ENCODE peak calls at places on chromosomes 5 and 9, in seven cellular contexts. C is NT2/D1; J is adrenal gland; I is aorta; N is naive thymus-derived CD4-positive, alpha-beta T cell; K is uterus; Z is stomach. Q is an unnamed sample. For H3K27me3 and H3K4me1, the result is how much of the 10 kb centered on the place peaks cover.

GRCh38 chr5:68046445-68046844 is 169.1 kb upstream of the PIK3R1 start:
- DNase-seq in C (no peak), I (no peak), K (no peak), N (no peak), Z (no peak), J (peak), Q (no peak)

GRCh38 chr9:83281306-83282255 is 218.6 kb upstream of the RASEF start:
- DNase-seq in I (no peak), Z (no peak), C (no peak), J (peak), K (no peak), N (no peak), Q (no peak)

GRCh38 chr9:84966876-84967830 is 297.6 kb downstream of the NTRK2 start:
- DNase-seq in J (no peak), N (no peak), C (peak), I (no peak), Z (no peak), K (no peak), Q (no peak)

GRCh38 chr5:181203842-181204560 is 995 bp downstream of the TRIM7 start:
- DNase-seq in J (no peak), K (no peak), I (peak), Z (no peak), N (no peak), C (no peak), Q (no peak)

GRCh38 chr5:140483055-140483454 is 64.4 kb upstream of the EIF4EBP3 start:
- DNase-seq in I (no peak), N (no peak), Z (no peak), J (no peak), K (no peak), C (no peak), Q (no peak)

GRCh38 chr9:133067813-133068212 is 6.0 kb downstream of the CEL start:
- DNase-seq in K (no peak), N (no peak), I (peak), C (no peak), J (no peak), Z (no peak), Q (no peak)

GRCh38 chr9:83047839-83048775 is 14.8 kb downstream of the RASEF start:
- DNase-seq in J (no peak), Z (peak), K (peak), C (no peak), I (no peak), N (no peak), Q (no peak)

GRCh38 chr5:177383181-177383580 is 1.1 kb upstream of the SLC34A1 start:
- DNase-seq in Z (no peak), K (no peak), N (no peak), J (no peak), C (no peak), I (no peak), Q (no peak)

GRCh38 chr9:82320566-82320965 is 332.0 kb downstream of the SPATA31D1 start:
- DNase-seq in Z (no peak), I (no peak), C (no peak), K (no peak), N (no peak), J (no peak), Q (no peak)

GRCh38 chr5:5422819-5423515 is 490 bp downstream of the ICE1 start:
- DNase-seq in J (no peak), N (no peak), C (no peak), Z (no peak), I (no peak), K (no peak), Q (no peak)

GRCh38 chr5:65654713-65655112 is 29.9 kb downstream of the SHLD3 start:
- DNase-seq in J (no peak), C (no peak), Z (no peak), N (no peak), K (no peak), I (no peak), Q (no peak)

GRCh38 chr9:127898433-127899199 is 787 bp downstream of the ST6GALNAC6 start:
- DNase-seq in K (peak), J (peak), C (no peak), I (peak), N (no peak), Z (no peak), Q (peak)

GRCh38 chr9:93081931-93082330 is 14.1 kb upstream of the CARD19 start:
- DNase-seq in N (no peak), J (peak), K (peak), I (peak), C (no peak), Z (no peak), Q (no peak)

GRCh38 chr5:36153299-36153677 is 1.4 kb downstream of the SKP2 start:
- DNase-seq in K (no peak), I (no peak), J (no peak), Z (no peak), C (no peak), N (no peak), Q (no peak)

GRCh38 chr5:36152324-36153298 is 700 bp downstream of the SKP2 start:
- DNase-seq in N (no peak), J (no peak), I (no peak), C (no peak), K (no peak), Z (no peak), Q (no peak)

GRCh38 chr5:36153727-36154126 is 1.8 kb downstream of the SKP2 start:
- DNase-seq in N (no peak), C (no peak), Z (no peak), I (no peak), K (no peak), J (no peak), Q (no peak)

GRCh38 chr5:36150676-36151433 is 832 bp downstream of the LMBRD2 start:
- DNase-seq in K (no peak), J (peak), I (no peak), Z (peak), N (peak), C (peak), Q (no peak)

DNA sequence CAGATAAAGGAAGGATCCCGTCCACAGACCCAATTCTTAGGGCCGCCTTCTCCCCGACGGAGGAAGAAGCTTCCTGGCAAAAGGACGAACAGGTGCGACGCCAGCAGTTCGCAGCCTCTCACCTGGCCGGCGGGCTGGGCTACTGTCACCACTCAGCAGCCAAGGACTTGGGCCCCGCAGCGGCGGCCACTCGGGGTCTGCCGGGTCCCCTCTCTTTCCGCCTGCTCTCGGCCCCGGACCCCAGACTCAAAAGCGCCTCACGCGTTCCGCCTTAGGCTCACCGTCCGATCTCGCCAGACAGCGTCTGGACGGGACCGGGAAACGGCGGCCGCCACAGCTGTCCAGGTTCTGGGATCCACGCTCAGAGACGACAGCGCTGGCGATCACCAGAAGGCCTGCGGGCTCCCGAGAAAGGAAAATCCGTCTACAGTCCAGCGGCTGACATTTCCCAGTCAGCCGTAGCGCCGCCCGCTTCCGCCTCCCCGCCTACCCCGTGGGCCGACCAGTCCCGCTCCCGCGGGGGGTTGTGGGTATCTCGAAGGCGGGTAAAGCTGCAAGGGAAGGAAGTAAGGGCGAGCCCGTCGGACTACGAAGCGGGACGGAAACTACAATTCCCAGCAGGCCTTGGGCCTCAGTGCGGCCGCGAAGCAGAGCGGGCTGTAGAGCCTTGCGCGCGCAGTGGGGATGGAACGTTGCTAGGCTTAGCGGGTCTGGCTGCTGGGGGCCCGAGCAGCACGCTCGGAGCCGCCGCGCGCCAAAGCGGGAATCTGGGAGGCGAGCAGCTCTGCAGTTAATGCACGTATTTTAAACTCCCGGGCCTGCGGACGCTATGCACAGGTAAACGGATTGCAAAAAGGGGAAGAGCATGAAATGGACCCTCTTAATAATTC is at the start of the genes LMBRD2 and SKP2:
- DNase-seq in K (peak), J (peak), I (peak), C (peak), N (peak), Z (peak), Q (peak)
- H3K4me3 ChIP-seq in K (peak), J (peak), I (peak), C (peak), N (peak), Z (peak), Q (peak)

GRCh38 chr9:136193127-136193890 is 11.6 kb downstream of the LHX3 start:
- DNase-seq in K (no peak), I (no peak), J (no peak), C (no peak), Z (no peak), N (no peak), Q (no peak)
- H3K27me3 ChIP-seq in K (under half), I (under half), J (half or more), C (half or more), Z (half or more), N (under half), Q (under half)

GRCh38 chr9:112331676-112331955 is 1.8 kb downstream of the PTBP3 start:
- DNase-seq in K (no peak), J (no peak), C (no peak), I (no peak), N (no peak), Z (no peak), Q (no peak)

GRCh38 chr9:112326194-112326593 is 7.2 kb downstream of the PTBP3 start:
- DNase-seq in J (no peak), I (no peak), K (no peak), C (no peak), N (no peak), Z (no peak), Q (no peak)

GRCh38 chr9:112325600-112325999 is 7.8 kb downstream of the PTBP3 start:
- DNase-seq in Z (no peak), C (no peak), K (no peak), N (no peak), I (no peak), J (no peak), Q (no peak)

GRCh38 chr9:112327718-112328450 is 5.5 kb downstream of the PTBP3 start:
- DNase-seq in I (no peak), Z (no peak), C (no peak), K (no peak), N (no peak), J (no peak), Q (no peak)

GRCh38 chr9:112328545-112328944 is 4.9 kb downstream of the PTBP3 start:
- DNase-seq in N (no peak), K (no peak), Z (no peak), C (no peak), J (no peak), I (no peak), Q (no peak)
- H3K4me1 ChIP-seq in N (under half), K (under half), Z (under half), C (under half), J (under half), I (under half), Q (under half)

GRCh38 chr5:91190333-91190680 is 192.8 kb downstream of the ARRDC3 start:
- DNase-seq in I (no peak), J (peak), C (no peak), N (no peak), Z (no peak), K (no peak), Q (peak)
- H3K4me3 ChIP-seq in I (no peak), J (no peak), C (no peak), N (no peak), Z (no peak), K (no peak), Q (no peak)

DNA sequence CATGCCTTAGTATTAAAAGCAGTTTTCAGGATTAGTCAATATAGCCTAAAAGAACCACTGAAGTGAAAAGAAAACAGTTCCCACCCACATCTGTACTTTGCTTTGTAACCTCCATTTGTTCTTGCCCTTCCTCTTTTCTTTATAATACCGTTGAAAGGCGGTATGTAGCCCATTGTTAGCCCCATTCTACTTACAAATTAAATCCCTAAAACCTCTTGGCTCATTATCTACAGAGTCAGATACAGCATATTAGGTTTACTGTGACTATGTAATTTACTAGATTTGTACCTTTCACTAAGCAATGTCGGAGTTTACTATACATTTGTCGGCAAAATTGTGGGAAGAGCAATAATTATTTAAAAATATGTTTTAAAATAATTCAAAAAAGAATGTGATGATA is 17.3 kb downstream of the ALDH1A1 start:
- DNase-seq in I (no peak), K (no peak), J (no peak), N (no peak), Z (no peak), C (no peak), Q (no peak)
- H3K27me3 ChIP-seq in I (under half), K (under half), J (under half), N (under half), Z (under half), C (under half), Q (under half)

DNA sequence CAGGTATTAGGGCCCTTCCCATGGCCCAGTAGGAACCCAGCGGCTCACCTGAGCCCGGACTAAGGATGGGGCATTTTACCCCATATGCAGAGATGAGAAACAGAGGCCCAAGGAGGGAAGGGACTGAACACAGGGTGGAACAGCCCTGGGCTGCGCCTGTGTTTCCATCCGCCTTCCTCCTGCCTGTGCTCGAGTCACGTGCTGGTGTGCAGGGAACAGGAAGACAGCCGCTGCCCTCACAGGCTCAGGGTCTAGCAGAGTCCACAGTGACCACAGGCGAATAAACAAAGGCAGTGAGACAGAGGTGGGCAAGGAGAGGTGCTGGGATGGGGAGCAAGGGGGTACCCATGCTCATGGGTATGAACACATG is 129.4 kb downstream of the C9orf50 start:
- DNase-seq in J (no peak), I (peak), Z (peak), K (peak), C (no peak), N (no peak), Q (peak)
- H3K4me1 ChIP-seq in J (half or more), I (under half), Z (half or more), K (under half), C (half or more), N (under half), Q (under half)

GRCh38 chr5:76099756-76100155 is 16.6 kb downstream of the SV2C start:
- DNase-seq in C (no peak), Z (no peak), I (no peak), J (no peak), K (no peak), N (no peak), Q (no peak)
- H3K4me3 ChIP-seq in C (no peak), Z (no peak), I (no peak), J (no peak), K (no peak), N (no peak), Q (no peak)

Q was measured in ovary.